ENCODE peak calls at places on chromosomes 5 and 9, in seven cellular contexts. M, K, B, V, F, W and N are unnamed samples.

GRCh38 chr5:4447657-4448056 is 692.5 kb upstream of the ADAMTS16 start:
- DNase-seq in M (no peak), K (no peak), F (no peak), V (no peak), B (no peak), W (no peak), N (no peak)

GRCh38 chr5:168315991-168316578 is 24.6 kb downstream of the WWC1 start:
- DNase-seq in W (no peak), M (no peak), B (no peak), F (peak; percentile 90), V (peak; percentile 11), K (no peak), N (no peak)

GRCh38 chr5:132301341-132302274 is 7.4 kb downstream of the SLC22A4 start:
- DNase-seq in B (no peak), M (no peak), K (no peak), F (no peak), W (no peak), V (no peak), N (no peak)

GRCh38 chr5:38598994-38599611 is 42.7 kb upstream of the LIFR start:
- DNase-seq in V (no peak), M (peak; percentile 86), K (no peak), F (peak; percentile 58), W (no peak), B (no peak), N (no peak)

GRCh38 chr5:42840279-42840678 is 28.6 kb upstream of the SELENOP start:
- DNase-seq in B (no peak), K (peak; percentile 4), M (peak; percentile 86), W (no peak), V (peak; percentile 72), F (no peak), N (no peak)

GRCh38 chr5:14054965-14055963 is 87.9 kb upstream of the TRIO start:
- DNase-seq in V (no peak), F (no peak), K (no peak), W (no peak), M (peak; percentile 73), B (no peak), N (no peak)

GRCh38 chr9:135036861-135037465 is 50.5 kb upstream of the OLFM1 start:
- DNase-seq in M (no peak), K (no peak), B (no peak), V (peak; percentile 38), W (no peak), F (no peak), N (no peak)

GRCh38 chr9:84990850-84991505 is 321.4 kb downstream of the NTRK2 start:
- DNase-seq in M (no peak), B (no peak), W (no peak), K (no peak), F (no peak), V (no peak), N (no peak)

GRCh38 chr5:23007762-23008161 is 154.6 kb upstream of the CDH12 start:
- DNase-seq in B (no peak), W (no peak), M (no peak), K (no peak), V (no peak), F (no peak), N (no peak)

GRCh38 chr9:93624431-93624834 is 48.0 kb downstream of the PHF2 start:
- DNase-seq in B (no peak), F (no peak), V (no peak), K (no peak), W (no peak), M (no peak), N (no peak)

GRCh38 chr5:139651863-139652787 is 4.0 kb downstream of the CXXC5 start:
- DNase-seq in M (peak; percentile 95), K (no peak), F (peak; percentile 62), B (peak; percentile 70), V (peak; percentile 97), W (peak; percentile 41), N (peak; percentile 89)

GRCh38 chr5:79865588-79865987 is 125.5 kb downstream of the MTX3 start:
- DNase-seq in K (no peak), W (no peak), B (no peak), M (no peak), V (no peak), F (no peak), N (no peak)

GRCh38 chr5:136194611-136195010 is 1.6 kb upstream of the SMIM32 start:
- DNase-seq in B (no peak), M (no peak), K (no peak), V (peak; percentile 24), F (no peak), W (no peak), N (peak; percentile 9)

GRCh38 chr9:30172206-30172605 is 2212.2 kb upstream of the ACO1 start:
- DNase-seq in V (no peak), M (no peak), F (no peak), B (no peak), K (no peak), W (no peak), N (no peak)

GRCh38 chr5:122089614-122090013 is 11.6 kb upstream of the LOX start:
- DNase-seq in K (no peak), B (no peak), M (peak; percentile 93), W (no peak), V (no peak), F (no peak), N (no peak)

GRCh38 chr9:125963932-125964331 is 216.8 kb downstream of the PBX3 start:
- DNase-seq in M (no peak), W (no peak), F (no peak), B (no peak), V (no peak), K (no peak), N (no peak)

GRCh38 chr9:133857639-133858038 is 119.5 kb upstream of the SARDH start:
- DNase-seq in M (no peak), V (no peak), K (no peak), F (no peak), B (no peak), W (no peak), N (no peak)

GRCh38 chr9:126991170-126991569 is 76.6 kb downstream of the RALGPS1 start:
- DNase-seq in F (no peak), W (no peak), B (no peak), K (no peak), V (no peak), M (no peak), N (no peak)

GRCh38 chr9:5630038-5630507 is 1.2 kb downstream of the RIC1 start:
- DNase-seq in W (peak; percentile 29), M (peak; percentile 69), B (no peak), V (no peak), K (no peak), F (no peak), N (peak; percentile 42)

GRCh38 chr5:80346055-80346454 is 26.3 kb downstream of the SPZ1 start:
- DNase-seq in B (no peak), W (peak; percentile 29), F (peak; percentile 61), V (no peak), M (peak; percentile 10), K (no peak), N (peak; percentile 47)

GRCh38 chr5:151214614-151215545 is 9.0 kb downstream of the CCDC69 start:
- DNase-seq in W (peak; percentile 39), B (peak; percentile 12), M (no peak), V (no peak), K (no peak), F (peak; percentile 31), N (no peak)

GRCh38 chr5:8340261-8340660 is 471.3 kb downstream of the MTRR start:
- DNase-seq in V (no peak), K (no peak), B (no peak), W (no peak), F (no peak), M (no peak), N (no peak)

GRCh38 chr9:114294664-114295063 is 28.2 kb upstream of the ORM1 start:
- DNase-seq in F (no peak), W (no peak), K (no peak), B (no peak), V (no peak), M (no peak), N (no peak)
- H3K4me1 ChIP-seq in F (no peaks in the 10 kb centered on the region), W (no peaks in the 10 kb centered on the region), K (peaks cover 5% of the 10 kb centered on the region), B (no peaks in the 10 kb centered on the region), V (no peaks in the 10 kb centered on the region), M (no peaks in the 10 kb centered on the region), N (no peaks in the 10 kb centered on the region)

GRCh38 chr5:58456486-58456885 is 3.4 kb downstream of the PLK2 start:
- DNase-seq in B (no peak), V (no peak), M (no peak), F (no peak), K (no peak), W (no peak), N (no peak)
- H3K4me1 ChIP-seq in B (peaks cover 5% of the 10 kb centered on the region), V (peaks cover 17% of the 10 kb centered on the region), M (peaks cover 36% of the 10 kb centered on the region), F (peaks cover 5% of the 10 kb centered on the region), K (peaks cover 44% of the 10 kb centered on the region), W (peaks cover 12% of the 10 kb centered on the region), N (no peaks in the 10 kb centered on the region)

GRCh38 chr5:28523416-28523815 is 1485.0 kb upstream of the CDH9 start:
- DNase-seq in B (no peak), V (no peak), W (no peak), M (no peak), F (no peak), K (no peak), N (no peak)

GRCh38 chr5:28512648-28513047 is 1474.3 kb upstream of the CDH9 start:
- DNase-seq in M (no peak), W (no peak), F (no peak), K (no peak), V (no peak), B (no peak), N (no peak)

GRCh38 chr5:28516657-28517175 is 1478.3 kb upstream of the CDH9 start:
- DNase-seq in F (no peak), W (no peak), M (no peak), B (no peak), V (no peak), K (no peak), N (no peak)

GRCh38 chr5:28517691-28518090 is 1479.3 kb upstream of the CDH9 start:
- DNase-seq in V (no peak), W (no peak), M (no peak), B (no peak), K (no peak), F (no peak), N (no peak)
- H3K4me1 ChIP-seq in V (no peaks in the 10 kb centered on the region), W (no peaks in the 10 kb centered on the region), M (no peaks in the 10 kb centered on the region), B (no peaks in the 10 kb centered on the region), K (no peaks in the 10 kb centered on the region), F (no peaks in the 10 kb centered on the region), N (no peaks in the 10 kb centered on the region)

GRCh38 chr9:95077053-95077765 is 240.3 kb downstream of the FANCC start:
- DNase-seq in B (no peak), W (no peak), F (no peak), M (no peak), V (peak; percentile 74), K (no peak), N (no peak)

GRCh38 chr9:95077766-95078382 is 239.6 kb downstream of the FANCC start:
- DNase-seq in B (no peak), K (no peak), W (no peak), F (no peak), V (peak; percentile 65), M (no peak), N (no peak)

GRCh38 chr9:95075700-95076099 is 241.8 kb downstream of the FANCC start:
- DNase-seq in M (no peak), W (no peak), V (no peak), K (no peak), F (no peak), B (no peak), N (no peak)

GRCh38 chr9:95078516-95078915 is 239.0 kb downstream of the FANCC start:
- DNase-seq in F (no peak), B (no peak), V (peak; percentile 65), K (no peak), W (no peak), M (no peak), N (no peak)

DNA sequence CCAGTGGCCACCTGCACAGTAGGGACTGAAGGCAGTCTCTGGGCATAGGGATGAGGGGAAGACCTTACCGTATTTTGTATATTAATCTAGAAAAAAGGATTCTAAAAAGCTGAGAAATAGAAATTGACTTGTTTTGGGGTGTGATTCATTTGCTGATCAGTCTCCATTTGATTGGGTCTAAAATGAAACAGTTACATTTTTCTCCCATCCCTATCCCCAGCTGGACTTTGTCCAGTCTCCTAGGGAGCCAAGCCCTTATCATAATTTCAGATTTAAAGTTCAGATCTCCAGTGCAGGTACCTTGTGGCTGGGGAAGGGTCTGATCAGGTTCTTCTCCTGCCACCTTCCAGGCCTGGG is 240.8 kb downstream of the FANCC start:
- DNase-seq in M (no peak), F (no peak), K (no peak), B (no peak), W (no peak), V (no peak), N (no peak)
- H3K4me1 ChIP-seq in M (no peaks in the 10 kb centered on the region), F (peaks cover 39% of the 10 kb centered on the region), K (peaks cover 100% of the 10 kb centered on the region), B (no peaks in the 10 kb centered on the region), W (no peaks in the 10 kb centered on the region), V (peaks cover 86% of the 10 kb centered on the region), N (peaks cover 61% of the 10 kb centered on the region)